ENCODE peak calls at places on chromosomes 2 and 18, in four cellular contexts. G, U, B and F are unnamed samples.

GRCh38 chr2:127564429-127565260 is 29.2 kb downstream of the MYO7B start:
- DNase-seq in U (no peak), G (no peak), B (no peak), F (no peak)

GRCh38 chr2:21772624-21773023 is 648.9 kb downstream of the TDRD15 start:
- DNase-seq in G (no peak), B (no peak), U (no peak), F (no peak)

GRCh38 chr18:27062802-27063201 is 122.3 kb downstream of the CHST9 start:
- DNase-seq in U (no peak), B (no peak), G (no peak), F (no peak)

GRCh38 chr2:225165052-225165451 is 122.8 kb upstream of the DOCK10 start:
- DNase-seq in G (no peak), U (no peak), B (no peak), F (no peak)

GRCh38 chr18:70036771-70037452 is 89.2 kb upstream of the CD226 start:
- DNase-seq in U (no peak), B (no peak), G (no peak), F (no peak)

GRCh38 chr18:55064760-55065159 is 105.5 kb upstream of the CCDC68 start:
- DNase-seq in G (no peak), B (no peak), U (no peak), F (no peak)

GRCh38 chr2:238573065-238573778 is 146.5 kb downstream of the ASB1 start:
- DNase-seq in U (peak; percentile 35), G (no peak), B (peak; percentile 17), F (no peak)

GRCh38 chr2:132416080-132416911 is at the start of gene GPR39:
- DNase-seq in U (peak; percentile 81), G (peak; percentile 71), B (peak; percentile 97), F (peak; percentile 32)

GRCh38 chr2:19776941-19777514 is 124.8 kb downstream of the TTC32 start:
- DNase-seq in G (no peak), U (no peak), B (peak; percentile 88), F (no peak)

GRCh38 chr2:150282821-150283309 is 204.6 kb downstream of the RND3 start:
- DNase-seq in B (no peak), U (peak; percentile 2), G (no peak), F (no peak)

GRCh38 chr2:36859366-36859792 is 107.0 kb downstream of the STRN start:
- DNase-seq in U (no peak), G (no peak), B (no peak), F (no peak)

GRCh38 chr2:70686577-70687460 is 81.2 kb downstream of the ADD2 start:
- DNase-seq in B (no peak), U (peak; percentile 35), G (no peak), F (peak; percentile 8)

GRCh38 chr2:68163641-68164040 is 6.0 kb downstream of the PNO1 start:
- DNase-seq in G (no peak), U (no peak), B (no peak), F (no peak)

GRCh38 chr2:9745153-9745899 is 97.9 kb upstream of the TAF1B start:
- DNase-seq in B (peak; percentile 71), G (no peak), U (no peak), F (no peak)

GRCh38 chr18:79422022-79422782 is 26.5 kb downstream of the NFATC1 start:
- DNase-seq in B (no peak), G (no peak), U (no peak), F (no peak)

GRCh38 chr2:190802810-190803209 is 77.8 kb upstream of the GLS start:
- DNase-seq in U (no peak), G (no peak), B (no peak), F (no peak)

GRCh38 chr2:3285901-3286645 is 91.5 kb downstream of the EIPR1 start:
- DNase-seq in G (no peak), B (no peak), U (no peak), F (no peak)

GRCh38 chr18:45652703-45653490 is 37.6 kb downstream of the SLC14A2 start:
- DNase-seq in B (no peak), U (no peak), G (no peak), F (no peak)

GRCh38 chr18:36711813-36712444 is 116.9 kb downstream of the TPGS2 start:
- DNase-seq in U (no peak), G (no peak), B (peak; percentile 14), F (no peak)

GRCh38 chr2:134021830-134022524 is 231.9 kb upstream of the MGAT5 start:
- DNase-seq in B (no peak), G (no peak), U (no peak), F (no peak)

GRCh38 chr2:169694113-169694893 is at the start of the genes CFAP210 and PHOSPHO2:
- DNase-seq in B (peak; percentile 100), G (peak; percentile 99), U (peak; percentile 99), F (peak; percentile 95)

GRCh38 chr2:169694894-169695260 is 608 bp downstream of the PHOSPHO2 start:
- DNase-seq in B (no peak), U (no peak), G (no peak), F (no peak)

GRCh38 chr2:169690958-169691357 is 3.2 kb downstream of the CFAP210 start:
- DNase-seq in G (no peak), U (no peak), B (no peak), F (no peak)

GRCh38 chr2:169696381-169696780 is 2.1 kb downstream of the PHOSPHO2 start:
- DNase-seq in U (no peak), B (no peak), G (no peak), F (no peak)

GRCh38 chr2:169693344-169693743 is 861 bp downstream of the CFAP210 start:
- DNase-seq in U (no peak), G (no peak), B (peak; percentile 13), F (no peak)
- TF ChIP-seq CTCF in U (no peak), G (no peak), B (peak; percentile 4), F (no peak)

DNA sequence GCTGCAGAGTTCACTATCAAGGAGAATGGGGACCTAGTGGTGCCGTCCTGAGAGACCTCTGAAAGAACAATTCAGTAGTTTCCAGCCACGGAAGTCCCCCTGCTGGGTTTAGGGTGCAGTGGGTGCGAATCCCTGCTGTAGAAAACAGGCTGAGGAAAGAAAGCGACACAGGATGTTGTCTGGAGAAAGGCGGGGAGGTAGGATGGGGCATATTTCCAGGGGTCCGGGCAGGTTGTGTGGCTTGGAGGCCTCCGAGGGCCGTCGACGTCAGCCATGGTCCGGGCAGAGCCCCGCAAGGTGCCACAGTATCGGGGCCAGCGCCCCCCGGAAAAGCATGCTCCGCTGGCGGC is 807 bp upstream of the CREB1 start:
- DNase-seq in B (no peak), U (no peak), G (no peak), F (peak; percentile 21)
- TF ChIP-seq CTCF in B (no peak), U (no peak), G (no peak), F (peak; percentile 16)

GRCh38 chr2:48530033-48530804 is at the start of gene STON1:
- DNase-seq in U (peak; percentile 65), B (peak; percentile 45), G (peak; percentile 42), F (peak; percentile 17)
- TF ChIP-seq CTCF in U (peak; percentile 17), B (no peak), G (no peak), F (peak; percentile 33)

DNA sequence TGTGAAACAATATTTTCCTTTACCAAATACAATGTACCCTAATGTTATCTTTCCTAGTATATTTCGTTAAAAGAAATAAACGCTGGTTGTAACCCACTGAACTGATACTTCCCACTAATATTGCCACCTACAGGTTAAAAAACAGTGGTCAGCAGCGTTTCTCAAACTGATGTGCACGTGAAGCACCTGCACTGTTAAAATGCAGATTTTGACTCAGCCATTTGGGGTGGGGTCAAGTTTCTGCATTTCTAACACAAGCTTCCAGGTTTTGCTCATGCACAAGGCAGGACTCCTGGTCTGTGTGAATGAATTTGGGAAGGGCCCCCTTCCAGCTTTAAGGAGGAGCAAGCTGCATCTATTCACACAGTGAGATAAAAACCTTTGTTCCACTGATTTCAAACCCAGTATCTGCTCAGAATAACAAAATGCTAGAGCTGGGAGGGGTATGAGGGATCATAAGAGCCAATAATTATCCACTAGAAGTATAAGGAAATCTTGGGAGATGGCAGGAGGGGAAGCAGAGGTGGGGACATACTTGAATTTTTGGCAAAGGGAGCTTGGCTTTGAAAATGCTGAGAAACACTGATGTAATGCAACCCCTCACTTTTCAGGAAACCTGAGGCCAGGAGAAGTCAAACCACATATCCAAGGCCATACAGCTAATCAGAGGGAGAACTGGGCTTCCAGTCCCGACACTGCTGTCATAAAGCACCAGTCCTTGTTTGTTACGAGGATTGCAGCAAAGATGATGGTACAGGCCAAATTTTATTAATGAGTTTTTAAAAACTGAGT is 116.2 kb downstream of the RBMS1 start:
- DNase-seq in U (no peak), G (no peak), B (no peak), F (no peak)
- TF ChIP-seq CTCF in U (no peak), G (no peak), B (no peak), F (no peak)

GRCh38 chr2:110741491-110741980 is 9.2 kb downstream of the ACOXL start:
- DNase-seq in G (no peak), B (no peak), U (no peak), F (no peak)
- TF ChIP-seq CTCF in G (no peak), B (no peak), U (no peak), F (no peak)

GRCh38 chr2:138090330-138090729 is 126.1 kb downstream of the HNMT start:
- DNase-seq in U (no peak), B (peak; percentile 23), G (no peak), F (no peak)
- TF ChIP-seq CTCF in U (peak; percentile 35), B (peak; percentile 81), G (no peak), F (peak; percentile 57)